ENCODE peak calls at places on chromosomes 12 and 14, in ten cellular contexts. One of them, this sample, is unnamed.
A peak's percentile ranks its signal among the peaks of the same experiment; 100 is the strongest.

GRCh38 chr14:88030892-88031291 is 26.0 kb downstream of the GPR65 start:
- DNase-seq in central memory CD8-positive, alpha-beta T cell: no peak
- DNase-seq in heart right ventricle: no peak
- DNase-seq in C1 segment of cervical spinal cord: no peak
- DNase-seq in NCI-H2029 treated with DMSO at 0.1 percent for 48 hours: no peak
- DNase-seq in HAP-1: no peak
- DNase-seq in HEK293T: no peak
- DNase-seq in aorta: no peak
- DNase-seq in NCI-H1092 treated with DMSO at 0.1 percent for 48 hours: no peak
- DNase-seq in activated T-cell treated with anti-CD3 and anti-CD28 coated beads for 24 hours: no peak
- DNase-seq in this sample: no peak

GRCh38 chr12:110699591-110700445 is 10.9 kb upstream of the HVCN1 start:
- DNase-seq in central memory CD8-positive, alpha-beta T cell: no peak
- DNase-seq in heart right ventricle: peak; percentile 28
- DNase-seq in C1 segment of cervical spinal cord: no peak
- DNase-seq in NCI-H2029 treated with DMSO at 0.1 percent for 48 hours: no peak
- DNase-seq in HAP-1: no peak
- DNase-seq in HEK293T: no peak
- DNase-seq in aorta: no peak
- DNase-seq in NCI-H1092 treated with DMSO at 0.1 percent for 48 hours: peak; percentile 1
- DNase-seq in activated T-cell treated with anti-CD3 and anti-CD28 coated beads for 24 hours: no peak
- DNase-seq in this sample: no peak

GRCh38 chr12:97272471-97272870 is 190.1 kb upstream of the RMST start:
- DNase-seq in central memory CD8-positive, alpha-beta T cell: no peak
- DNase-seq in heart right ventricle: no peak
- DNase-seq in C1 segment of cervical spinal cord: no peak
- DNase-seq in NCI-H2029 treated with DMSO at 0.1 percent for 48 hours: no peak
- DNase-seq in HAP-1: no peak
- DNase-seq in HEK293T: no peak
- DNase-seq in aorta: no peak
- DNase-seq in NCI-H1092 treated with DMSO at 0.1 percent for 48 hours: no peak
- DNase-seq in activated T-cell treated with anti-CD3 and anti-CD28 coated beads for 24 hours: no peak
- DNase-seq in this sample: no peak

GRCh38 chr12:74449872-74450271 is 87.8 kb upstream of the ATXN7L3B start:
- DNase-seq in central memory CD8-positive, alpha-beta T cell: no peak
- DNase-seq in heart right ventricle: no peak
- DNase-seq in C1 segment of cervical spinal cord: no peak
- DNase-seq in NCI-H2029 treated with DMSO at 0.1 percent for 48 hours: no peak
- DNase-seq in HAP-1: no peak
- DNase-seq in HEK293T: no peak
- DNase-seq in aorta: no peak
- DNase-seq in NCI-H1092 treated with DMSO at 0.1 percent for 48 hours: no peak
- DNase-seq in activated T-cell treated with anti-CD3 and anti-CD28 coated beads for 24 hours: no peak
- DNase-seq in this sample: peak; percentile 57

GRCh38 chr14:60848066-60848465 is 113.5 kb downstream of the MNAT1 start:
- DNase-seq in central memory CD8-positive, alpha-beta T cell: no peak
- DNase-seq in heart right ventricle: no peak
- DNase-seq in C1 segment of cervical spinal cord: no peak
- DNase-seq in NCI-H2029 treated with DMSO at 0.1 percent for 48 hours: no peak
- DNase-seq in HAP-1: no peak
- DNase-seq in HEK293T: no peak
- DNase-seq in aorta: no peak
- DNase-seq in NCI-H1092 treated with DMSO at 0.1 percent for 48 hours: no peak
- DNase-seq in activated T-cell treated with anti-CD3 and anti-CD28 coated beads for 24 hours: no peak
- DNase-seq in this sample: peak; percentile 3

GRCh38 chr14:69573841-69574265 is 818 bp downstream of the CCDC177 start:
- DNase-seq in central memory CD8-positive, alpha-beta T cell: no peak
- DNase-seq in heart right ventricle: no peak
- DNase-seq in C1 segment of cervical spinal cord: no peak
- DNase-seq in NCI-H2029 treated with DMSO at 0.1 percent for 48 hours: no peak
- DNase-seq in HAP-1: peak; percentile 81
- DNase-seq in HEK293T: no peak
- DNase-seq in aorta: no peak
- DNase-seq in NCI-H1092 treated with DMSO at 0.1 percent for 48 hours: peak; percentile 75
- DNase-seq in activated T-cell treated with anti-CD3 and anti-CD28 coated beads for 24 hours: no peak
- DNase-seq in this sample: no peak

GRCh38 chr14:64324461-64325255 is 30.5 kb upstream of the ESR2 start:
- DNase-seq in central memory CD8-positive, alpha-beta T cell: no peak
- DNase-seq in heart right ventricle: no peak
- DNase-seq in C1 segment of cervical spinal cord: no peak
- DNase-seq in NCI-H2029 treated with DMSO at 0.1 percent for 48 hours: no peak
- DNase-seq in HAP-1: no peak
- DNase-seq in HEK293T: no peak
- DNase-seq in aorta: no peak
- DNase-seq in NCI-H1092 treated with DMSO at 0.1 percent for 48 hours: no peak
- DNase-seq in activated T-cell treated with anti-CD3 and anti-CD28 coated beads for 24 hours: no peak
- DNase-seq in this sample: peak; percentile 60

GRCh38 chr14:93994919-93995682 is 2.0 kb upstream of the CCDC197 start:
- DNase-seq in central memory CD8-positive, alpha-beta T cell: no peak
- DNase-seq in heart right ventricle: peak; percentile 46
- DNase-seq in C1 segment of cervical spinal cord: no peak
- DNase-seq in NCI-H2029 treated with DMSO at 0.1 percent for 48 hours: no peak
- DNase-seq in HAP-1: no peak
- DNase-seq in HEK293T: no peak
- DNase-seq in aorta: peak; percentile 89
- DNase-seq in NCI-H1092 treated with DMSO at 0.1 percent for 48 hours: no peak
- DNase-seq in activated T-cell treated with anti-CD3 and anti-CD28 coated beads for 24 hours: peak; percentile 65
- DNase-seq in this sample: peak; percentile 84

GRCh38 chr12:53193040-53193439 is 12.3 kb upstream of the CSAD start:
- DNase-seq in central memory CD8-positive, alpha-beta T cell: no peak
- DNase-seq in heart right ventricle: no peak
- DNase-seq in C1 segment of cervical spinal cord: no peak
- DNase-seq in NCI-H2029 treated with DMSO at 0.1 percent for 48 hours: no peak
- DNase-seq in HAP-1: no peak
- DNase-seq in HEK293T: no peak
- DNase-seq in aorta: no peak
- DNase-seq in NCI-H1092 treated with DMSO at 0.1 percent for 48 hours: no peak
- DNase-seq in activated T-cell treated with anti-CD3 and anti-CD28 coated beads for 24 hours: no peak
- DNase-seq in this sample: no peak

GRCh38 chr12:113244015-113244983 is 23.0 kb downstream of the TPCN1 start:
- DNase-seq in central memory CD8-positive, alpha-beta T cell: no peak
- DNase-seq in heart right ventricle: peak; percentile 73
- DNase-seq in C1 segment of cervical spinal cord: peak; percentile 73
- DNase-seq in NCI-H2029 treated with DMSO at 0.1 percent for 48 hours: peak; percentile 82
- DNase-seq in HAP-1: no peak
- DNase-seq in HEK293T: no peak
- DNase-seq in aorta: peak; percentile 79
- DNase-seq in NCI-H1092 treated with DMSO at 0.1 percent for 48 hours: peak; percentile 82
- DNase-seq in activated T-cell treated with anti-CD3 and anti-CD28 coated beads for 24 hours: no peak
- DNase-seq in this sample: peak; percentile 62

This sample was measured in M059J.